ENCODE peak calls at places on chromosome 6, in six cellular contexts. V, W, Y, P, F and E are unnamed samples.

GRCh38 chr6:22248513-22249308 is 48.1 kb downstream of the PRL start:
- DNase-seq in P (no peak), V (no peak), Y (no peak), F (peak; percentile 80), W (no peak), E (peak; percentile 86)

GRCh38 chr6:170108456-170108855 is 182.4 kb downstream of the DLL1 start:
- DNase-seq in P (no peak), V (no peak), W (no peak), F (no peak), Y (peak; percentile 32), E (peak; percentile 63)

GRCh38 chr6:94052754-94053153 is 633.4 kb upstream of the EPHA7 start:
- DNase-seq in Y (no peak), P (no peak), W (no peak), F (peak; percentile 52), V (no peak), E (no peak)

GRCh38 chr6:67009818-67010217 is 1302.8 kb upstream of the EYS start:
- DNase-seq in P (no peak), Y (no peak), F (no peak), V (no peak), W (no peak), E (no peak)

GRCh38 chr6:32087574-32088486 is 21.3 kb downstream of the TNXB start:
- DNase-seq in Y (peak; percentile 92), F (peak; percentile 81), P (peak; percentile 56), V (peak; percentile 38), W (peak; percentile 81), E (peak; percentile 87)

GRCh38 chr6:42556462-42556861 is 7.4 kb upstream of the UBR2 start:
- DNase-seq in Y (no peak), W (no peak), V (no peak), P (no peak), F (no peak), E (no peak)

GRCh38 chr6:20362623-20363022 is 39.1 kb upstream of the E2F3 start:
- DNase-seq in P (no peak), W (no peak), F (peak; percentile 27), V (no peak), Y (no peak), E (no peak)

GRCh38 chr6:114319749-114320148 is 23.1 kb downstream of the HS3ST5 start:
- DNase-seq in P (no peak), F (no peak), V (no peak), W (no peak), Y (no peak), E (no peak)

GRCh38 chr6:35341557-35341956 is 801 bp upstream of the PPARD start:
- DNase-seq in W (peak; percentile 63), V (no peak), P (no peak), F (no peak), Y (no peak), E (peak; percentile 17)

GRCh38 chr6:8958894-8959511 is 523.7 kb upstream of the SLC35B3 start:
- DNase-seq in Y (no peak), W (peak; percentile 83), F (peak; percentile 58), P (no peak), V (no peak), E (no peak)

GRCh38 chr6:34352305-34352937 is 40.0 kb downstream of the NUDT3 start:
- DNase-seq in Y (no peak), W (no peak), F (peak; percentile 34), V (no peak), P (no peak), E (no peak)

GRCh38 chr6:32192608-32193039 is at the start of gene GPSM3:
- DNase-seq in V (no peak), F (peak; percentile 37), P (no peak), Y (no peak), W (no peak), E (peak; percentile 74)

GRCh38 chr6:75108333-75108974 is 97.4 kb downstream of the COL12A1 start:
- DNase-seq in P (no peak), W (no peak), F (peak; percentile 28), Y (no peak), V (no peak), E (no peak)

GRCh38 chr6:105372142-105372861 is 30.6 kb downstream of the PREP start:
- DNase-seq in F (no peak), V (no peak), W (no peak), P (no peak), Y (no peak), E (no peak)

GRCh38 chr6:52575490-52575868 is 1.4 kb downstream of the TRAM2 start:
- DNase-seq in P (no peak), F (peak; percentile 37), V (no peak), Y (no peak), W (no peak), E (no peak)

GRCh38 chr6:14048870-14049269 is 68.7 kb upstream of the CD83 start:
- DNase-seq in W (no peak), V (no peak), F (no peak), Y (no peak), P (no peak), E (no peak)

GRCh38 chr6:1761472-1761871 is 151.8 kb downstream of the FOXC1 start:
- DNase-seq in P (no peak), W (no peak), F (no peak), Y (no peak), V (no peak), E (no peak)

GRCh38 chr6:146913842-146914562 is 290.2 kb upstream of the STXBP5 start:
- DNase-seq in V (peak; percentile 94), P (peak; percentile 65), Y (peak; percentile 59), W (peak; percentile 82), F (peak; percentile 100), E (peak; percentile 81)

GRCh38 chr6:159679091-159680077 is 13.7 kb downstream of the SOD2 start:
- DNase-seq in V (no peak), P (no peak), Y (no peak), F (peak; percentile 65), W (no peak), E (no peak)

GRCh38 chr6:122286512-122286911 is 112.9 kb upstream of the HSF2 start:
- DNase-seq in Y (no peak), P (no peak), W (no peak), V (no peak), F (peak; percentile 9), E (no peak)

GRCh38 chr6:122285292-122285913 is 114.0 kb upstream of the HSF2 start:
- DNase-seq in V (no peak), F (no peak), P (no peak), Y (no peak), W (no peak), E (no peak)

GRCh38 chr6:122284848-122285247 is 114.6 kb upstream of the HSF2 start:
- DNase-seq in P (no peak), F (no peak), Y (no peak), V (no peak), W (no peak), E (no peak)

GRCh38 chr6:122289721-122290501 is 109.5 kb upstream of the HSF2 start:
- DNase-seq in Y (no peak), V (no peak), W (peak; percentile 13), P (no peak), F (peak; percentile 27), E (no peak)
- H2AFZ ChIP-seq in Y (no peak overlapping the region), V (no peak overlapping the region), W (peak overlapping the region; percentile 77), P (peak overlapping the region; percentile 19), F (no peak overlapping the region), E (no peak overlapping the region)

DNA sequence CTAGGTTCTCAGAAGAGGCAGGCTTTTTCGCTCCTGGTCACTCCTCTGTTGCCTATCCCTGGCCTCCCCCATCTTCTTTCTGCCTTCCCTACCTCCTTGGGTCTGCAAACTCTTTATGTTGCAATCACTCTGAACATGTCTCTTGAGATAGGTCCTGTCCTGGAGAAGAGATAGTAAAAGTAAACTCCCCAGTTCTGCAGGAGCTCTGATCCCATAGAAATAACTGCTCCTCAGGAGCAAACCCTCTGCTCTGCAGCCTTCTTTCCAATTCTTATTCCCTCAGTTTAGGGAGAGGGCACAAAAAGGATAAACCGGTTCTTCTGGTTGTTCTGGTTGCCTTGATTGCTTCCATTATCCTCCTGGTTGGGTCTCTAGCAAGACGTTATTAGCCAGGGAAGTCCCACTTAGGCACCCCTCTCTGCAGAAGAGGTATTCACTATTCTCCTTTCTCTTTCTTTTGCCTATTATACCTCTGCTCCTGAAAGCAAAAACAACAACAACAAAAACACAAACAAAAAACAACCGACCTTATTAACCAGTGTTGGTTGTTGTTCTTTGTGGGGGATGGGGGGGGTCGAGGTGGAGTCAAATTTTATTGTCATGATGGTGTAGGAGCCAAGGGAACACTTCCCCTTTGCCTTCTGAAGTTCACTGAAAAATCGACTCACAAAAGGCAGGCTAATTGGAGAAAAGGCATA is 973 bp downstream of the TRIM38 start:
- DNase-seq in W (no peak), F (peak; percentile 24), V (no peak), Y (peak; percentile 49), P (no peak), E (no peak)
- H3K4me1 ChIP-seq in W (peaks cover 18% of the 10 kb centered on the region), F (peaks cover 5% of the 10 kb centered on the region), V (peaks cover 29% of the 10 kb centered on the region), Y (peaks cover 24% of the 10 kb centered on the region), P (peaks cover 2% of the 10 kb centered on the region), E (peaks cover 29% of the 10 kb centered on the region)

GRCh38 chr6:38815250-38815649 is 100.1 kb downstream of the DNAH8 start:
- DNase-seq in P (no peak), F (no peak), V (no peak), Y (no peak), W (no peak), E (no peak)
- H2AFZ ChIP-seq in P (no peak overlapping the region), F (no peak overlapping the region), V (no peak overlapping the region), Y (no peak overlapping the region), W (no peak overlapping the region), E (no peak overlapping the region)

DNA sequence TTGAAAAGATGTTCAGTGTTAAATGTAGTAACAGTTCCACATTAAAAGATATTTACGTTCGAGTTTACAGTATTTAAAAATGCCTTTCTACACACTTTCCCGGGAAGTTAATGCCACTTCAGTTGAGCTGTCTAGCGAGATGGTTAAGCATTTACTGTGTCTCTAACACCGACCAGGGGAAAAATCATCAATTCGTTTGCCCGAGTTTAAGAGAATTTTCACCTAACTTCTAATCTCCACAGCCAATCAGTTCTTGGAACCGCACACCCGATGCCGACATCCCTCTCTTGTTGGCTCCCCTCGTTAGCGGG is 58.2 kb downstream of the FAM217A start:
- DNase-seq in V (no peak), Y (no peak), P (no peak), F (no peak), W (no peak), E (peak; percentile 14)
- H3K4me1 ChIP-seq in V (peaks cover 15% of the 10 kb centered on the region), Y (peaks cover 6% of the 10 kb centered on the region), P (peaks cover 17% of the 10 kb centered on the region), F (no peaks in the 10 kb centered on the region), W (peaks cover 17% of the 10 kb centered on the region), E (peaks cover 23% of the 10 kb centered on the region)

GRCh38 chr6:157811137-157811475 is 11.9 kb upstream of the SNX9 start:
- DNase-seq in Y (no peak), F (no peak), W (no peak), P (no peak), V (no peak), E (no peak)

GRCh38 chr6:157813191-157813590 is 9.9 kb upstream of the SNX9 start:
- DNase-seq in P (no peak), V (no peak), Y (no peak), W (no peak), F (peak; percentile 64), E (peak; percentile 70)

GRCh38 chr6:157811476-157812173 is 11.4 kb upstream of the SNX9 start:
- DNase-seq in V (no peak), Y (no peak), P (no peak), F (peak; percentile 41), W (no peak), E (no peak)

GRCh38 chr6:157813757-157814455 is 9.1 kb upstream of the SNX9 start:
- DNase-seq in W (no peak), V (no peak), P (no peak), Y (no peak), F (peak; percentile 89), E (peak; percentile 74)

GRCh38 chr6:157812425-157813171 is 10.4 kb upstream of the SNX9 start:
- DNase-seq in W (no peak), V (no peak), P (no peak), F (no peak), Y (no peak), E (no peak)
- H2AFZ ChIP-seq in W (no peak overlapping the region), V (no peak overlapping the region), P (no peak overlapping the region), F (no peak overlapping the region), Y (no peak overlapping the region), E (peak overlapping the region; percentile 58)